ENCODE peak calls at places on chromosomes 6 and 20, in five cellular contexts. F is AG09319, J is left ventricle myocardium inferior, C is GM04504, V is activated gamma-delta T cell treated with Interleukin-2 at 50 U/mL for 16 hours. A is an unnamed sample.

GRCh38 chr20:4244700-4245485 is 229.5 kb upstream of the RNF24 start:
- DNase-seq in F (no peak), J (no peak), C (no peak), V (no peak), A (no peak)

GRCh38 chr20:4937422-4938319 is 63.6 kb downstream of the SLC23A2 start:
- DNase-seq in F (no peak), J (no peak), C (no peak), V (no peak), A (no peak)

GRCh38 chr6:23735151-23735550 is 390.9 kb upstream of the NRSN1 start:
- DNase-seq in F (no peak), J (no peak), C (no peak), V (no peak), A (no peak)

GRCh38 chr20:45359406-45360148 is 3.4 kb upstream of the SYS1 start:
- DNase-seq in F (no peak), J (no peak), C (no peak), V (no peak), A (no peak)

GRCh38 chr20:7741866-7742265 is 198.4 kb downstream of the HAO1 start:
- DNase-seq in F (no peak), J (no peak), C (no peak), V (no peak), A (no peak)

GRCh38 chr6:16243055-16243454 is 4.7 kb downstream of the GMPR start:
- DNase-seq in F (no peak), J (peak), C (no peak), V (no peak), A (no peak)

GRCh38 chr6:149990672-149991402 is 27.1 kb downstream of the ULBP1 start:
- DNase-seq in F (no peak), J (no peak), C (no peak), V (no peak), A (no peak)

GRCh38 chr6:220736-221475 is 71.4 kb upstream of the DUSP22 start:
- DNase-seq in F (no peak), J (no peak), C (no peak), V (no peak), A (no peak)

GRCh38 chr6:41515995-41516394 is 30.2 kb upstream of the FOXP4 start:
- DNase-seq in F (no peak), J (no peak), C (no peak), V (no peak), A (no peak)

GRCh38 chr6:43298565-43299337 is 691 bp downstream of the SLC22A7 start:
- DNase-seq in F (no peak), J (no peak), C (no peak), V (no peak), A (no peak)

GRCh38 chr6:169045486-169045885 is 208.2 kb downstream of the THBS2 start:
- DNase-seq in F (no peak), J (no peak), C (no peak), V (no peak), A (no peak)

GRCh38 chr20:20593447-20594170 is 118.8 kb downstream of the RALGAPA2 start:
- DNase-seq in F (no peak), J (no peak), C (peak), V (no peak), A (peak)

GRCh38 chr6:13383280-13384163 is 55.2 kb upstream of the TBC1D7 start:
- DNase-seq in F (no peak), J (no peak), C (no peak), V (no peak), A (no peak)

GRCh38 chr6:34115396-34116314 is 30.2 kb downstream of the GRM4 start:
- DNase-seq in F (no peak), J (no peak), C (no peak), V (no peak), A (no peak)

GRCh38 chr20:63441777-63442493 is 30.5 kb downstream of the KCNQ2 start:
- DNase-seq in F (no peak), J (peak), C (no peak), V (peak), A (no peak)

GRCh38 chr6:52284131-52284459 is 447 bp downstream of the MCM3 start:
- DNase-seq in F (no peak), J (peak), C (no peak), V (no peak), A (no peak)

GRCh38 chr20:1632228-1632577 is 12.4 kb upstream of the SIRPB1 start:
- DNase-seq in F (no peak), J (no peak), C (no peak), V (no peak), A (no peak)

GRCh38 chr6:139525415-139525814 is 151.0 kb upstream of the CITED2 start:
- DNase-seq in F (no peak), J (no peak), C (no peak), V (no peak), A (no peak)

GRCh38 chr6:82651845-82652333 is 288.3 kb downstream of the TPBG start:
- DNase-seq in F (no peak), J (no peak), C (no peak), V (no peak), A (no peak)

GRCh38 chr6:158205220-158205944 is 37.2 kb downstream of the GTF2H5 start:
- DNase-seq in F (no peak), J (no peak), C (no peak), V (no peak), A (no peak)

GRCh38 chr6:28182255-28182654 is 40.6 kb downstream of the ZKSCAN8 start:
- DNase-seq in F (no peak), J (no peak), C (no peak), V (no peak), A (no peak)

GRCh38 chr6:111417181-111417585 is 65.8 kb downstream of the REV3L start:
- DNase-seq in F (no peak), J (no peak), C (peak), V (no peak), A (no peak)

GRCh38 chr6:32075781-32076494 is 33.2 kb downstream of the TNXB start:
- DNase-seq in F (no peak), J (no peak), C (no peak), V (no peak), A (no peak)

GRCh38 chr6:148440877-148441453 is 98.3 kb downstream of the SASH1 start:
- DNase-seq in F (peak), J (peak), C (peak), V (no peak), A (peak)

GRCh38 chr6:12602951-12603710 is 113.4 kb upstream of the PHACTR1 start:
- DNase-seq in F (peak), J (no peak), C (no peak), V (no peak), A (peak)